ENCODE peak calls at places on chromosomes 1 and 21, in ten cellular contexts. One of them, this sample, is unnamed.

GRCh38 chr1:220917101-220917500 is 37.9 kb downstream of the HLX start:
- DNase-seq in psoas muscle: no peak
- DNase-seq in RWPE1: no peak
- DNase-seq in A549: no peak
- DNase-seq in activated CD8-positive, alpha-beta T cell treated with anti-CD3 and anti-CD28 coated beads for 36 hours: no peak
- DNase-seq in HepG2: no peak
- DNase-seq in fibroblast of pulmonary artery: no peak
- DNase-seq in mucosa of descending colon: no peak
- DNase-seq in stomach: no peak
- DNase-seq in AG09309: no peak
- DNase-seq in this sample: no peak

GRCh38 chr1:153771841-153772593 is 3.2 kb upstream of the SLC27A3 start:
- DNase-seq in stomach: no peak
- DNase-seq in activated CD8-positive, alpha-beta T cell treated with anti-CD3 and anti-CD28 coated beads for 36 hours: peak
- DNase-seq in RWPE1: no peak
- DNase-seq in fibroblast of pulmonary artery: no peak
- DNase-seq in AG09309: no peak
- DNase-seq in psoas muscle: no peak
- DNase-seq in HepG2: no peak
- DNase-seq in mucosa of descending colon: no peak
- DNase-seq in A549: peak
- DNase-seq in this sample: no peak

GRCh38 chr1:189305279-189305678 is 1172.4 kb downstream of the BRINP3 start:
- DNase-seq in A549: no peak
- DNase-seq in AG09309: no peak
- DNase-seq in activated CD8-positive, alpha-beta T cell treated with anti-CD3 and anti-CD28 coated beads for 36 hours: no peak
- DNase-seq in psoas muscle: no peak
- DNase-seq in RWPE1: no peak
- DNase-seq in stomach: no peak
- DNase-seq in HepG2: no peak
- DNase-seq in fibroblast of pulmonary artery: no peak
- DNase-seq in mucosa of descending colon: no peak
- DNase-seq in this sample: no peak

GRCh38 chr1:14524816-14525215 is 73.7 kb upstream of the KAZN start:
- DNase-seq in AG09309: no peak
- DNase-seq in mucosa of descending colon: no peak
- DNase-seq in A549: no peak
- DNase-seq in psoas muscle: no peak
- DNase-seq in fibroblast of pulmonary artery: no peak
- DNase-seq in stomach: no peak
- DNase-seq in activated CD8-positive, alpha-beta T cell treated with anti-CD3 and anti-CD28 coated beads for 36 hours: no peak
- DNase-seq in RWPE1: no peak
- DNase-seq in HepG2: no peak
- DNase-seq in this sample: no peak

GRCh38 chr1:156475568-156476500 is 24.7 kb downstream of the MEF2D start:
- DNase-seq in A549: no peak
- DNase-seq in fibroblast of pulmonary artery: no peak
- DNase-seq in activated CD8-positive, alpha-beta T cell treated with anti-CD3 and anti-CD28 coated beads for 36 hours: no peak
- DNase-seq in stomach: peak
- DNase-seq in AG09309: peak
- DNase-seq in psoas muscle: peak
- DNase-seq in mucosa of descending colon: peak
- DNase-seq in RWPE1: no peak
- DNase-seq in HepG2: peak
- DNase-seq in this sample: no peak

GRCh38 chr1:26097696-26098095 is 13.9 kb upstream of the PDIK1L start:
- DNase-seq in fibroblast of pulmonary artery: peak
- DNase-seq in A549: peak
- DNase-seq in psoas muscle: no peak
- DNase-seq in HepG2: no peak
- DNase-seq in RWPE1: no peak
- DNase-seq in AG09309: peak
- DNase-seq in stomach: no peak
- DNase-seq in activated CD8-positive, alpha-beta T cell treated with anti-CD3 and anti-CD28 coated beads for 36 hours: no peak
- DNase-seq in mucosa of descending colon: no peak
- DNase-seq in this sample: peak

GRCh38 chr1:47495176-47495713 is 57.4 kb downstream of the FOXD2 start:
- DNase-seq in fibroblast of pulmonary artery: no peak
- DNase-seq in AG09309: no peak
- DNase-seq in HepG2: no peak
- DNase-seq in psoas muscle: no peak
- DNase-seq in mucosa of descending colon: no peak
- DNase-seq in A549: no peak
- DNase-seq in stomach: peak
- DNase-seq in RWPE1: no peak
- DNase-seq in activated CD8-positive, alpha-beta T cell treated with anti-CD3 and anti-CD28 coated beads for 36 hours: no peak
- DNase-seq in this sample: no peak

GRCh38 chr1:98099501-98099900 is 178.7 kb upstream of the DPYD start:
- DNase-seq in stomach: no peak
- DNase-seq in HepG2: no peak
- DNase-seq in RWPE1: no peak
- DNase-seq in A549: no peak
- DNase-seq in psoas muscle: no peak
- DNase-seq in activated CD8-positive, alpha-beta T cell treated with anti-CD3 and anti-CD28 coated beads for 36 hours: no peak
- DNase-seq in AG09309: no peak
- DNase-seq in fibroblast of pulmonary artery: no peak
- DNase-seq in mucosa of descending colon: no peak
- DNase-seq in this sample: no peak

GRCh38 chr1:202086579-202087350 is 36.0 kb upstream of the GPR37L1 start:
- DNase-seq in AG09309: no peak
- DNase-seq in activated CD8-positive, alpha-beta T cell treated with anti-CD3 and anti-CD28 coated beads for 36 hours: no peak
- DNase-seq in A549: no peak
- DNase-seq in HepG2: no peak
- DNase-seq in mucosa of descending colon: peak
- DNase-seq in fibroblast of pulmonary artery: no peak
- DNase-seq in stomach: peak
- DNase-seq in psoas muscle: no peak
- DNase-seq in RWPE1: no peak
- DNase-seq in this sample: no peak

GRCh38 chr1:218933526-218933925 is 240.2 kb upstream of the LYPLAL1 start:
- DNase-seq in A549: no peak
- DNase-seq in RWPE1: no peak
- DNase-seq in activated CD8-positive, alpha-beta T cell treated with anti-CD3 and anti-CD28 coated beads for 36 hours: no peak
- DNase-seq in fibroblast of pulmonary artery: no peak
- DNase-seq in AG09309: no peak
- DNase-seq in stomach: no peak
- DNase-seq in HepG2: no peak
- DNase-seq in psoas muscle: no peak
- DNase-seq in mucosa of descending colon: no peak
- DNase-seq in this sample: peak

DNA sequence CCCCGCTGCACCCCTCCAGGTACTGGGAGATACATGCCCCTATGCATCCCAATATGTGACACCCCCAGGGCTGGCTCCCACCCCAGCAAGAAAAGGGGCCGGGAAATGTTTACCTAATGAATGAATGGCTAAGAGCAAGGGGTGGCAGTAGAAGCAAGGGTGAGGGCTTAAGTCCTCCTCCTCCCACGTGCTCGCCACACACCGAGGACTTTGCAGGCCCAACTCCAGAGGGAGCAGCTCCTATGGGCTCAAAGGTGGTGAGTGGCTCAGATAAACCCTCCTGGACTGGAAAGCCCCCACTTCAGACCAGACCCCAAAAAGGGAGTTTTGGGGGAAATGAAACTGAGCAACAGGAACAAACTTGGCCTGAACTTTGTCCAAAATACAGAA is 11.4 kb downstream of the SLC45A3 start:
- DNase-seq in HepG2: peak
- DNase-seq in AG09309: no peak
- DNase-seq in activated CD8-positive, alpha-beta T cell treated with anti-CD3 and anti-CD28 coated beads for 36 hours: no peak
- DNase-seq in stomach: no peak
- DNase-seq in psoas muscle: no peak
- DNase-seq in RWPE1: no peak
- DNase-seq in fibroblast of pulmonary artery: no peak
- DNase-seq in A549: no peak
- DNase-seq in mucosa of descending colon: peak
- DNase-seq in this sample: no peak
- TF ChIP-seq CTCF in HepG2: peak
- TF ChIP-seq CTCF in AG09309: no peak
- TF ChIP-seq CTCF in activated CD8-positive, alpha-beta T cell treated with anti-CD3 and anti-CD28 coated beads for 36 hours: no peak
- TF ChIP-seq CTCF in stomach: no peak
- TF ChIP-seq CTCF in psoas muscle: no peak
- TF ChIP-seq CTCF in RWPE1: no peak
- TF ChIP-seq CTCF in fibroblast of pulmonary artery: no peak
- TF ChIP-seq CTCF in A549: no peak
- TF ChIP-seq CTCF in mucosa of descending colon: no peak
- TF ChIP-seq CTCF in this sample: no peak

DNA sequence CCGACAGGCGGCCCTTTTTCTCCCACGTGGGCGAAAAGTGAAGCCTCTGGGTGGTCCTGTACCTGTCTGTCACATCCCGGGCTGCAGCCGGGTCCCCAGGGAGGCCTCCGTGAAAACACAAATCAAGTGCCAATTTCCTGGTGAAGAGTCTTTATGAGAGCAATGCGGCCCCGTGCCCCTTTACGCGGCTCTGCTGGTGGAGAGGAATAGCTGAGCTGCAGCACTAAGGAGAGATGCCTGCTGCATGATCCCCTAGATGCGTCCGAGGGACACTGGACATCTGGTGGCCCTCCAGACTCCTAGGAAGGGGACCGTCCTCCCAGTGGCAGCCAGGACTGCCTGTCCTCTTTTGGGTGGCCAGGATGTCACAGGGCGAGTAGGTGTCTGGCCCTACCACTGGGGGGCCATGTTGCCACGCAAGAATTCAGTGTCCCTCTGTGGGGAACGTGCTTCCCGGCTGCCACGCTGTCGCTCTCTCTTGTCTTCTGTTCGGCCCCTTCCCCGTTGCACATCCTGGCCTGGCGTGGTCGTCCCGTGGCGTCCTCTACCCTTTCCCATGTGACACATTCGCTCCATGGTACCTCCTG is 38.7 kb downstream of the COL18A1 start:
- DNase-seq in stomach: no peak
- DNase-seq in activated CD8-positive, alpha-beta T cell treated with anti-CD3 and anti-CD28 coated beads for 36 hours: peak
- DNase-seq in AG09309: no peak
- DNase-seq in mucosa of descending colon: no peak
- DNase-seq in fibroblast of pulmonary artery: no peak
- DNase-seq in HepG2: no peak
- DNase-seq in psoas muscle: peak
- DNase-seq in A549: no peak
- DNase-seq in RWPE1: no peak
- DNase-seq in this sample: no peak
- TF ChIP-seq CTCF in stomach: no peak
- TF ChIP-seq CTCF in activated CD8-positive, alpha-beta T cell treated with anti-CD3 and anti-CD28 coated beads for 36 hours: no peak
- TF ChIP-seq CTCF in AG09309: peak
- TF ChIP-seq CTCF in mucosa of descending colon: no peak
- TF ChIP-seq CTCF in fibroblast of pulmonary artery: no peak
- TF ChIP-seq CTCF in HepG2: peak
- TF ChIP-seq CTCF in psoas muscle: no peak
- TF ChIP-seq CTCF in A549: no peak
- TF ChIP-seq CTCF in RWPE1: no peak
- TF ChIP-seq CTCF in this sample: no peak

DNA sequence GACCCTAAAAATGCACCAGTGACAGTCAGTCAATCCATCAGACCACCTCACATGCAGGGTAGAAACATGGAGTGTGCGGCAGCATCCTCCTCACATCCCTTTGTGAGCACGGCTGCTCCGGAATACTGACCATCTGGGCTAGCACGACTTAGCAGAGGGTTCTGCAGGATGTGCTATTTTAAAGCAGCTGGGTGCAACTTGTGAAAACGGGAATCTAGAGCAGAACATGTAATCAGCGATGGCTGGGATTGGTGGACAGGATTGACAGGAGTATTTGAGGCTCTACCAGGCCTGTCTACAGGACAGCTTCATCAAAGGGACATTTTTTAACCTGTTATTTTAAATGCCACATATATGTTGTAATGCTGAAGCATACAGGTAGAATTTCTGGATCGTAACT is 16.8 kb upstream of the PLEKHM2 start:
- DNase-seq in mucosa of descending colon: no peak
- DNase-seq in HepG2: no peak
- DNase-seq in RWPE1: no peak
- DNase-seq in stomach: no peak
- DNase-seq in AG09309: no peak
- DNase-seq in activated CD8-positive, alpha-beta T cell treated with anti-CD3 and anti-CD28 coated beads for 36 hours: no peak
- DNase-seq in psoas muscle: no peak
- DNase-seq in A549: no peak
- DNase-seq in fibroblast of pulmonary artery: no peak
- DNase-seq in this sample: no peak
- TF ChIP-seq CTCF in mucosa of descending colon: no peak
- TF ChIP-seq CTCF in HepG2: no peak
- TF ChIP-seq CTCF in RWPE1: no peak
- TF ChIP-seq CTCF in stomach: no peak
- TF ChIP-seq CTCF in AG09309: no peak
- TF ChIP-seq CTCF in activated CD8-positive, alpha-beta T cell treated with anti-CD3 and anti-CD28 coated beads for 36 hours: no peak
- TF ChIP-seq CTCF in psoas muscle: no peak
- TF ChIP-seq CTCF in A549: no peak
- TF ChIP-seq CTCF in fibroblast of pulmonary artery: no peak
- TF ChIP-seq CTCF in this sample: no peak

DNA sequence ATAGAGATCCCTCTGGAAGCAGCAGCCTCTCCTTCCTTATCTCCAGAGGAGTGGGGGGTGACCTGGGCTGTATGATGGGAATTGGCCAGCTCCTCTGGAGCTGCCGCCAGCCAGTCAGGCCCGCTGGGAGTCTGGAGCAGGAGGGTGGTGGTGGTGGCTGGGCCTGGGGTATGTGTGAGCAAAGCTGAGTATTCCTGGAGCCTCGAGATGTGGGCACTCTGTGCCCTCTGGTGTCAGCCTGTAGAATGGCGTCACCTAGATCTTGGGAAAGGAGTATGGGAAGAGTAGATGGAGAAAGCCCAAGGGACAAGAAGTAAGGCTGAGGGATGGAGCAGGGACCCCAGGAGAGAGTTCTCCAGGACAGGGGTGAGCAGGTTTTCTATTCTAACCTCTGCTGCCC is 16.0 kb downstream of the VANGL2 start:
- DNase-seq in activated CD8-positive, alpha-beta T cell treated with anti-CD3 and anti-CD28 coated beads for 36 hours: no peak
- DNase-seq in A549: peak
- DNase-seq in HepG2: peak
- DNase-seq in mucosa of descending colon: peak
- DNase-seq in stomach: no peak
- DNase-seq in RWPE1: peak
- DNase-seq in psoas muscle: no peak
- DNase-seq in fibroblast of pulmonary artery: peak
- DNase-seq in AG09309: no peak
- DNase-seq in this sample: peak
- TF ChIP-seq CTCF in activated CD8-positive, alpha-beta T cell treated with anti-CD3 and anti-CD28 coated beads for 36 hours: no peak
- TF ChIP-seq CTCF in A549: peak
- TF ChIP-seq CTCF in HepG2: peak
- TF ChIP-seq CTCF in mucosa of descending colon: no peak
- TF ChIP-seq CTCF in stomach: peak
- TF ChIP-seq CTCF in RWPE1: peak
- TF ChIP-seq CTCF in psoas muscle: no peak
- TF ChIP-seq CTCF in fibroblast of pulmonary artery: peak
- TF ChIP-seq CTCF in AG09309: peak
- TF ChIP-seq CTCF in this sample: peak

DNA sequence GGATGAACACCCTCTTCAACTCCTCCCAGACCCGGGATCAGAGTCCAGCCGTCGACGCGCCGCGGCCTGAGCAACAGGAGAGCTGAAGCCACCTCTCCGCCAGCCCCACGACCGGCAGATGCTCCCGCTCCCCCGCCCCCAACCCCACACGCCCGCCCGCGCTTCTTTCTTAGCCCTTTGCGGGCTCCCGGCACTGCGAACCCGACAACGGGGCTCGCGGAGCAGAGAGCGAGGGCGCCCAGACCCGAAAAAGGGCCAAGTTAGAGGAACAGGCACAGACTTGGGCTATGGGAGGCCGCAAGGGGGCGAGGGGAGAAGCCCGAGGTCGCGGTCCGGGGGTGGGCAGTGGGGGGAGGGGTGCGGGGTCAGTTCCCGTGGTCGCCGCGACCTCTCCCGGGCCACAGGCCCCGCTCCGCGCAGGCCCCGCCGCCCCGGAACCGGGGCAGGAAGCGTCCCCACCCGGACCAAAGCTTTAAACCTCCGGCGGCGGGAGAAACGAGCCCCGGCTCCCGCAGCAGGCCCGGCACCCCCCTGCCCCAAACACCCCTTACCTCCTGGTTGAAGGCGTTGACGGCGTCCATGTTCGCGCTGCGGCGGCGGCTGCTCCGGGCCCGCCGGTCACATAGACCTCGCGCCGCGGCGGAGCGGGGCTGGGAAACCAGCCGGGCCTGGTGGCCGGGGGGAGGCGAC is 661 bp downstream of the SCAF4 start:
- DNase-seq in A549: no peak
- DNase-seq in stomach: peak
- DNase-seq in activated CD8-positive, alpha-beta T cell treated with anti-CD3 and anti-CD28 coated beads for 36 hours: peak
- DNase-seq in psoas muscle: peak
- DNase-seq in fibroblast of pulmonary artery: no peak
- DNase-seq in HepG2: peak
- DNase-seq in mucosa of descending colon: peak
- DNase-seq in RWPE1: peak
- DNase-seq in AG09309: no peak
- DNase-seq in this sample: no peak
- TF ChIP-seq CTCF in A549: no peak
- TF ChIP-seq CTCF in stomach: no peak
- TF ChIP-seq CTCF in activated CD8-positive, alpha-beta T cell treated with anti-CD3 and anti-CD28 coated beads for 36 hours: no peak
- TF ChIP-seq CTCF in psoas muscle: peak
- TF ChIP-seq CTCF in fibroblast of pulmonary artery: no peak
- TF ChIP-seq CTCF in HepG2: peak
- TF ChIP-seq CTCF in mucosa of descending colon: no peak
- TF ChIP-seq CTCF in RWPE1: no peak
- TF ChIP-seq CTCF in AG09309: no peak
- TF ChIP-seq CTCF in this sample: no peak